ENCODE peak calls at places on chromosome 17, in four cellular contexts. O, U, H and V are unnamed samples.

GRCh38 chr17:49696233-49696761 is 11.5 kb downstream of the SLC35B1 start:
- DNase-seq in U (peak), H (no peak), O (no peak), V (no peak)

GRCh38 chr17:77323413-77324171 is 182.8 kb downstream of the SEC14L1 start:
- DNase-seq in H (no peak), U (peak), O (no peak), V (peak)

GRCh38 chr17:48825446-48826381 is 5.1 kb upstream of the CALCOCO2 start:
- DNase-seq in O (no peak), H (peak), U (peak), V (no peak)

GRCh38 chr17:50865060-50865867 is 890 bp downstream of the TOB1 start:
- DNase-seq in H (peak), O (peak), U (peak), V (peak)

GRCh38 chr17:60065867-60066266 is 12.9 kb downstream of the HEATR6 start:
- DNase-seq in O (no peak), H (no peak), U (no peak), V (no peak)

GRCh38 chr17:29133146-29133713 is 47.0 kb downstream of the MYO18A start:
- DNase-seq in H (peak), O (no peak), U (peak), V (peak)

GRCh38 chr17:56602292-56603130 is 9.0 kb downstream of the NOG start:
- DNase-seq in U (no peak), H (no peak), O (no peak), V (no peak)

GRCh38 chr17:64707077-64707591 is 45.0 kb upstream of the SMURF2 start:
- DNase-seq in O (no peak), U (peak), H (peak), V (peak)

GRCh38 chr17:81048827-81049371 is 13.9 kb downstream of the BAIAP2 start:
- DNase-seq in O (no peak), H (no peak), U (no peak), V (peak)
- H3K4me3 ChIP-seq in O (no peak), H (no peak), U (no peak), V (no peak)

GRCh38 chr17:4810696-4811289 is 3.8 kb downstream of the PLD2 start:
- DNase-seq in U (no peak), O (no peak), H (no peak), V (no peak)
- H2BK15ac ChIP-seq in U (no peak), O (no peak), H (no peak), V (no peak)

GRCh38 chr17:31491794-31492171 is 100.3 kb downstream of the RAB11FIP4 start:
- DNase-seq in U (no peak), H (no peak), O (no peak), V (no peak)
- H3K4ac ChIP-seq in U (no peak), H (no peak), O (no peak), V (no peak)

GRCh38 chr17:36884495-36885160 is 52.6 kb upstream of the LHX1 start:
- DNase-seq in O (no peak), H (peak), U (no peak), V (no peak)
- H3K4me3 ChIP-seq in O (no peak), H (no peak), U (no peak), V (no peak)